ENCODE peak calls at places on chromosomes 3 and 15, in ten cellular contexts. P is breast epithelium, X is stomach, T is prostate gland, C is K562, W is endothelial cell of umbilical vein, E is HCT116, V is transverse colon, G is suprapubic skin, Z is esophagus muscularis mucosa. H is an unnamed sample.

GRCh38 chr3:13115991-13116390 is 42.8 kb upstream of the IQSEC1 start:
- DNase-seq in X (no peak), E (no peak), P (no peak), Z (no peak), G (no peak), C (no peak), V (no peak), W (no peak), T (no peak), H (no peak)

GRCh38 chr3:42755681-42756578 is 17.1 kb downstream of the CCDC13 start:
- DNase-seq in E (no peak), T (no peak), G (peak; percentile 35), V (peak; percentile 51), W (peak; percentile 12), X (peak; percentile 51), C (peak; percentile 42), P (no peak), Z (no peak), H (peak; percentile 22)

GRCh38 chr3:25038907-25039306 is 389.2 kb upstream of the RARB start:
- DNase-seq in T (no peak), W (no peak), C (no peak), P (no peak), Z (no peak), V (no peak), E (no peak), X (no peak), G (no peak), H (no peak)

GRCh38 chr3:150300847-150301517 is 107.1 kb upstream of the TSC22D2 start:
- DNase-seq in P (no peak), C (no peak), T (no peak), G (no peak), W (peak; percentile 78), X (no peak), V (no peak), Z (no peak), E (no peak), H (no peak)

GRCh38 chr3:160040181-160040580 is 51.5 kb downstream of the IL12A start:
- DNase-seq in V (no peak), Z (no peak), T (no peak), G (no peak), P (no peak), W (no peak), C (no peak), E (no peak), X (no peak), H (no peak)

GRCh38 chr15:99708563-99708962 is 24.7 kb downstream of the LYSMD4 start:
- DNase-seq in C (no peak), P (peak; percentile 64), T (peak; percentile 47), X (peak; percentile 77), G (no peak), W (peak; percentile 93), E (peak; percentile 79), Z (no peak), V (peak; percentile 77), H (no peak)

GRCh38 chr3:197595470-197596185 is 39.9 kb upstream of the BDH1 start:
- DNase-seq in E (no peak), C (no peak), T (no peak), W (no peak), Z (no peak), P (no peak), V (no peak), G (no peak), X (no peak), H (no peak)

GRCh38 chr15:31274496-31275330 is 51.9 kb upstream of the KLF13 start:
- DNase-seq in X (peak; percentile 32), W (no peak), Z (peak; percentile 88), P (peak; percentile 15), T (peak; percentile 46), E (no peak), V (no peak), C (no peak), G (peak; percentile 28), H (no peak)

GRCh38 chr15:101604124-101604874 is 47.9 kb downstream of the TM2D3 start:
- DNase-seq in P (no peak), E (no peak), G (no peak), V (no peak), X (no peak), Z (no peak), C (no peak), T (no peak), W (no peak), H (no peak)

GRCh38 chr3:132788299-132788698 is 66.1 kb upstream of the NPHP3 start:
- DNase-seq in V (no peak), E (peak; percentile 8), X (no peak), T (peak; percentile 8), Z (no peak), C (no peak), G (no peak), W (peak; percentile 52), P (peak; percentile 35), H (peak; percentile 22)

GRCh38 chr15:66593219-66593780 is 27.5 kb upstream of the LCTL start:
- DNase-seq in E (no peak), P (no peak), Z (no peak), T (peak; percentile 30), X (no peak), V (no peak), G (no peak), C (no peak), W (no peak), H (no peak)

GRCh38 chr3:49500408-49501257 is 30.6 kb downstream of the DAG1 start:
- DNase-seq in Z (no peak), W (peak; percentile 79), T (peak; percentile 52), V (peak; percentile 68), X (peak; percentile 53), G (no peak), C (peak; percentile 27), P (peak; percentile 59), E (peak; percentile 81), H (peak; percentile 69)

GRCh38 chr3:138408751-138409161 is 25.7 kb upstream of the ESYT3 start:
- DNase-seq in V (no peak), T (no peak), Z (no peak), X (no peak), C (no peak), P (no peak), G (peak; percentile 12), E (no peak), W (no peak), H (no peak)

GRCh38 chr15:84658788-84659411 is 901 bp upstream of the NMB start:
- DNase-seq in V (no peak), X (no peak), T (no peak), P (no peak), C (no peak), E (no peak), G (no peak), Z (no peak), W (no peak), H (no peak)

GRCh38 chr15:40051616-40052415 is 12.8 kb upstream of the SRP14 start:
- DNase-seq in Z (no peak), W (no peak), G (no peak), C (no peak), V (peak; percentile 62), T (no peak), P (peak; percentile 8), E (no peak), X (no peak), H (no peak)

GRCh38 chr3:5187920-5188418 is 462 bp downstream of the EDEM1 start:
- DNase-seq in P (no peak), W (no peak), E (no peak), C (peak; percentile 68), X (no peak), Z (no peak), V (peak; percentile 38), G (peak; percentile 84), T (no peak), H (peak; percentile 31)

GRCh38 chr3:144028798-144029411 is 57.3 kb downstream of the DIPK2A start:
- DNase-seq in P (no peak), E (no peak), T (no peak), G (no peak), W (no peak), X (no peak), V (no peak), Z (no peak), C (no peak), H (no peak)

GRCh38 chr3:97827741-97828471 is 6.1 kb downstream of the CRYBG3 start:
- DNase-seq in C (no peak), V (no peak), T (no peak), W (peak; percentile 52), X (no peak), P (no peak), G (no peak), Z (no peak), E (no peak), H (no peak)

GRCh38 chr3:184757010-184757651 is 45.3 kb upstream of the MAGEF1 start:
- DNase-seq in Z (no peak), T (no peak), V (peak; percentile 62), E (no peak), W (peak; percentile 26), X (peak; percentile 58), P (no peak), G (peak; percentile 88), C (no peak), H (no peak)
- TF ChIP-seq POLR2AphosphoS5 in Z (no peak), T (no peak), V (no peak), E (no peak), W (no peak), X (peak; percentile 15), P (no peak), G (no peak), C (no peak), H (no peak)

GRCh38 chr15:68298882-68299381 is 21.4 kb downstream of the FEM1B start:
- DNase-seq in Z (no peak), W (no peak), E (no peak), V (no peak), C (no peak), T (no peak), G (no peak), P (peak; percentile 20), X (no peak), H (no peak)
- TF ChIP-seq POLR2A in Z (no peak), W (no peak), E (no peak), V (no peak), C (no peak), T (no peak), G (no peak), P (no peak), X (no peak), H (no peak)

GRCh38 chr15:71784719-71785118 is 25.6 kb upstream of the NR2E3 start:
- DNase-seq in W (no peak), T (no peak), C (peak; percentile 49), G (peak; percentile 63), Z (no peak), P (no peak), X (no peak), E (no peak), V (no peak), H (no peak)
- TF ChIP-seq CTCF in W (peak; percentile 36), T (no peak), C (peak; percentile 78), G (no peak), Z (no peak), P (no peak), X (no peak), E (peak; percentile 68), V (no peak), H (no peak)

DNA sequence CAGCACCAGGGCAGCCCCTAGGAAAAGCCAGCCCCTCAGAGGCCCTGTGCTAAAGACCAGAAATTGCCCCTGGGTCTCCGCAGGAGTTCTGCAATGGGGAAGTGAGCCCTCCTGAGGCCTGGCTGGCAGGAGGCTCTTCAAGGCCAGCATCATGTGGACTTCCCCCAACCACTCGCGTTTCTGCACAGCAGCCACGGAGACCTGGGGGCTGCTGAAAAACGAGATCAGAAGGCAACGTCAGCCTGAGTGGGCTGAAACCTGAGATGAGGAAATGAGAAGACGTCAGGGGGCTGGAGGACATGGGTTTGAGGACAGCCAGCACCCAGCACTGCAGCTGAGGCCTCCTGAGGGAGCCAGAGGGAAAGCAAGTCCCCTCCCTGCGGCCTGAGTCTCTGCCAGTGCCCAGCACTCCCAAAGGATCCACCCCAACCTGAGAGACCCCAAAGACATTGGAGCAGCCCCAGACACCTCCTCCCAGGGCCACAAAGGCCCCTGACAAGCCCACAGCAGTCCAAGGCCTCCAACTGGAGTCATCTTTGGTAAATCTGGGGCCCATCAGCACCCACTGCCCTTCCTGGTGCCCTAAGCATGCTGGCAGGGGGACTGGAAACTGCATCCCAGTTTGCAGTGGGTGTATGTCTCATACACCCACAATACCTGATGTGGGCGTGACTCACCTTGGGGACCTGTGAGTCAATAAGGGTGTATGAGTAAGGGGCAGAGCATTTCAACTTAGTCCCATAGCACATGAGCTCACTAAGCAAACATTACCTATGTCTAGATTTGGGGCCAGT is 29.2 kb upstream of the CYP11A1 start:
- DNase-seq in C (no peak), G (no peak), X (peak; percentile 52), V (peak; percentile 46), W (no peak), P (no peak), Z (no peak), E (peak; percentile 89), T (no peak), H (no peak)
- TF ChIP-seq POLR2AphosphoS5 in C (no peak), G (no peak), X (peak; percentile 49), V (no peak), W (no peak), P (no peak), Z (no peak), E (peak; percentile 71), T (no peak), H (no peak)

H was measured in upper lobe of left lung.